ENCODE peak calls at places on chromosomes 6 and 20, in ten cellular contexts. G, U, F, C, D, O, X, W, T and R are unnamed samples.

GRCh38 chr6:3389390-3390167 is 67.3 kb downstream of the SLC22A23 start:
- DNase-seq in D (no peak), W (no peak), T (no peak), F (no peak), O (no peak), C (no peak), X (no peak), G (peak), U (no peak), R (no peak)

GRCh38 chr6:106666290-106667021 is 37.1 kb downstream of the QRSL1 start:
- DNase-seq in W (no peak), X (peak), C (no peak), U (no peak), G (no peak), F (no peak), O (no peak), D (peak), T (no peak), R (no peak)

GRCh38 chr6:5259428-5259827 is 1.3 kb downstream of the LYRM4 start:
- DNase-seq in G (no peak), U (no peak), C (no peak), D (no peak), F (no peak), X (no peak), O (no peak), W (no peak), T (no peak), R (no peak)

GRCh38 chr6:37809144-37809543 is 10.4 kb upstream of the ZFAND3 start:
- DNase-seq in G (peak), U (no peak), W (no peak), O (no peak), C (no peak), T (no peak), F (peak), D (no peak), X (no peak), R (no peak)

GRCh38 chr6:100614933-100615332 is 150.2 kb upstream of the SIM1 start:
- DNase-seq in U (no peak), X (no peak), O (no peak), T (no peak), G (no peak), D (no peak), C (no peak), F (no peak), W (no peak), R (no peak)

GRCh38 chr6:75906871-75907270 is 157.8 kb downstream of the MYO6 start:
- DNase-seq in G (no peak), X (no peak), F (no peak), C (no peak), W (no peak), T (no peak), O (no peak), U (no peak), D (no peak), R (no peak)

GRCh38 chr20:8389381-8390368 is 257.6 kb downstream of the PLCB1 start:
- DNase-seq in T (peak), W (no peak), X (peak), F (no peak), U (no peak), C (no peak), O (no peak), G (peak), D (peak), R (no peak)

GRCh38 chr20:39717976-39718375 is 755.8 kb downstream of the DHX35 start:
- DNase-seq in T (no peak), W (no peak), F (no peak), U (no peak), C (no peak), D (no peak), O (no peak), X (no peak), G (no peak), R (no peak)

GRCh38 chr20:56974499-56975250 is 291.8 kb downstream of the BMP7 start:
- DNase-seq in T (no peak), C (peak), U (peak), G (peak), D (peak), X (peak), F (peak), W (no peak), O (peak), R (peak)

GRCh38 chr20:1225729-1226313 is at the start of gene RAD21L1:
- DNase-seq in O (peak), X (peak), C (peak), T (peak), W (no peak), D (peak), F (peak), G (peak), U (peak), R (peak)

GRCh38 chr6:139863356-139863755 is 488.9 kb upstream of the CITED2 start:
- DNase-seq in X (no peak), O (no peak), T (no peak), C (no peak), G (no peak), D (no peak), W (no peak), U (no peak), F (no peak), R (no peak)

GRCh38 chr6:52108128-52108527 is 20.7 kb upstream of the PKHD1 start:
- DNase-seq in O (no peak), G (no peak), C (peak), W (no peak), F (no peak), X (no peak), U (no peak), T (no peak), D (peak), R (no peak)

GRCh38 chr6:54327631-54328030 is 19.4 kb downstream of the TINAG start:
- DNase-seq in D (no peak), C (no peak), T (no peak), O (no peak), X (no peak), U (no peak), G (no peak), F (no peak), W (no peak), R (no peak)

GRCh38 chr6:36694616-36695015 is 3.0 kb upstream of the RAB44 start:
- DNase-seq in U (no peak), X (no peak), T (no peak), D (no peak), O (no peak), F (no peak), C (no peak), G (no peak), W (no peak), R (no peak)

GRCh38 chr6:44897286-44897685 is 430.8 kb upstream of the RUNX2 start:
- DNase-seq in F (no peak), D (no peak), C (no peak), X (no peak), W (no peak), O (no peak), U (no peak), G (no peak), T (no peak), R (no peak)

GRCh38 chr6:26115226-26115625 is 28.0 kb downstream of the HFE start:
- DNase-seq in O (no peak), C (no peak), U (no peak), D (no peak), G (no peak), W (no peak), X (no peak), F (no peak), T (no peak), R (no peak)

GRCh38 chr20:25296094-25297093 is 48.5 kb downstream of the PYGB start:
- DNase-seq in T (no peak), W (no peak), U (no peak), G (no peak), F (no peak), X (peak), D (peak), C (no peak), O (no peak), R (no peak)

GRCh38 chr6:101086473-101086872 is 205.3 kb upstream of the ASCC3 start:
- DNase-seq in W (no peak), D (peak), T (no peak), F (no peak), C (no peak), G (no peak), O (no peak), X (no peak), U (no peak), R (no peak)

GRCh38 chr20:59032713-59033059 is 551 bp upstream of the ATP5F1E start:
- DNase-seq in F (no peak), X (no peak), G (no peak), O (no peak), U (no peak), T (no peak), C (peak), D (no peak), W (no peak), R (no peak)

GRCh38 chr20:8362457-8362856 is 230.4 kb downstream of the PLCB1 start:
- DNase-seq in T (no peak), U (no peak), D (no peak), O (no peak), W (no peak), X (no peak), C (no peak), F (no peak), G (no peak), R (no peak)

GRCh38 chr6:25122622-25123237 is 156.4 kb upstream of the CARMIL1 start:
- DNase-seq in D (no peak), F (no peak), G (no peak), T (no peak), X (no peak), C (no peak), W (no peak), U (peak), O (no peak), R (peak)

GRCh38 chr20:5353624-5354496 is 37.1 kb upstream of the PROKR2 start:
- DNase-seq in W (no peak), O (no peak), U (no peak), D (no peak), G (no peak), C (peak), X (no peak), F (no peak), T (no peak), R (no peak)

GRCh38 chr6:157551041-157551832 is 170.2 kb downstream of the ZDHHC14 start:
- DNase-seq in U (no peak), C (no peak), X (no peak), D (peak), F (no peak), T (no peak), G (no peak), O (no peak), W (no peak), R (no peak)

GRCh38 chr20:24587384-24588046 is 118.1 kb downstream of the SYNDIG1 start:
- DNase-seq in G (peak), T (no peak), O (no peak), U (no peak), F (peak), C (no peak), X (no peak), W (no peak), D (no peak), R (no peak)

GRCh38 chr6:79586548-79586947 is 44.6 kb upstream of the SH3BGRL2 start:
- DNase-seq in O (no peak), X (no peak), D (peak), T (no peak), U (no peak), G (no peak), F (no peak), W (no peak), C (peak), R (no peak)

GRCh38 chr20:57126481-57127092 is 139.9 kb downstream of the BMP7 start:
- DNase-seq in O (no peak), D (no peak), C (peak), X (no peak), T (no peak), U (no peak), F (no peak), W (no peak), G (no peak), R (no peak)

GRCh38 chr6:142697912-142698311 is 247.1 kb downstream of the HIVEP2 start:
- DNase-seq in T (no peak), X (no peak), G (no peak), D (no peak), F (no peak), C (no peak), W (no peak), O (no peak), U (no peak), R (no peak)

GRCh38 chr6:106731843-106732160 is 102.4 kb downstream of the QRSL1 start:
- DNase-seq in U (no peak), G (no peak), O (no peak), W (no peak), T (no peak), D (no peak), X (no peak), C (no peak), F (no peak), R (no peak)